ENCODE peak calls at places on chromosomes 13 and 19, in four cellular contexts. J is lower leg skin; B is aorta; G is stimulated activated CD4-positive, alpha-beta T cell treated with anti-CD3 and anti-CD28 coated beads, Interleukin-2, amount 100 ng/mL, for 48 hours. T is an unnamed sample.

GRCh38 chr19:2478756-2479555 is 3.0 kb downstream of the GADD45B start:
- DNase-seq in B (peak; percentile 93), J (peak; percentile 97), G (no peak), T (peak; percentile 88)

GRCh38 chr13:25207291-25207690 is 35.2 kb upstream of the AMER2 start:
- DNase-seq in B (no peak), G (no peak), J (no peak), T (no peak)

GRCh38 chr19:30393729-30394480 is 21.7 kb downstream of the ZNF536 start:
- DNase-seq in J (no peak), B (no peak), G (no peak), T (no peak)

GRCh38 chr13:61700663-61701062 is 285.0 kb upstream of the PCDH20 start:
- DNase-seq in J (no peak), G (no peak), B (no peak), T (no peak)

GRCh38 chr13:76522083-76522755 is 364.0 kb downstream of the KCTD12 start:
- DNase-seq in J (no peak), B (peak; percentile 37), G (no peak), T (no peak)

GRCh38 chr19:39409207-39409885 is 2.7 kb downstream of the ZFP36 start:
- DNase-seq in G (peak; percentile 75), B (peak; percentile 97), J (peak; percentile 98), T (peak; percentile 97)

GRCh38 chr19:3450796-3451411 is 29.4 kb downstream of the SMIM24 start:
- DNase-seq in J (peak; percentile 92), G (no peak), B (peak; percentile 94), T (no peak)

GRCh38 chr13:73938375-73939070 is 195.7 kb downstream of the KLF12 start:
- DNase-seq in J (no peak), G (no peak), B (no peak), T (no peak)

GRCh38 chr19:45667620-45668341 is at the start of gene GIPR:
- DNase-seq in B (peak; percentile 79), G (peak; percentile 68), J (peak; percentile 91), T (peak; percentile 38)

GRCh38 chr19:41367848-41368301 is 3.9 kb upstream of the B9D2 start:
- DNase-seq in J (no peak), B (no peak), G (no peak), T (no peak)

GRCh38 chr13:24161010-24161775 is 673 bp downstream of the SPATA13 start:
- DNase-seq in B (peak; percentile 80), J (peak; percentile 88), G (peak; percentile 34), T (peak; percentile 60)

GRCh38 chr19:12799723-12800343 is 1.8 kb downstream of the PRDX2 start:
- DNase-seq in J (no peak), G (no peak), B (no peak), T (no peak)

GRCh38 chr13:31172535-31172934 is 10.8 kb upstream of the HSPH1 start:
- DNase-seq in G (no peak), B (no peak), J (no peak), T (no peak)

GRCh38 chr19:33809960-33810359 is 13.3 kb downstream of the KCTD15 start:
- DNase-seq in J (no peak), G (no peak), B (peak; percentile 68), T (no peak)

GRCh38 chr19:33687761-33688656 is 66.3 kb downstream of the CHST8 start:
- DNase-seq in J (peak; percentile 50), G (no peak), B (peak; percentile 66), T (peak; percentile 39)

GRCh38 chr19:34306824-34307223 is 52.5 kb downstream of the GARRE1 start:
- DNase-seq in B (no peak), J (no peak), G (no peak), T (no peak)

GRCh38 chr19:1390594-1391423 is 7.1 kb downstream of the NDUFS7 start:
- DNase-seq in B (peak; percentile 74), G (no peak), J (no peak), T (no peak)

GRCh38 chr19:49119411-49120324 is at the start of gene PPFIA3:
- DNase-seq in J (peak; percentile 94), G (no peak), B (peak; percentile 91), T (peak; percentile 72)

GRCh38 chr19:52992109-52993004 is 21.4 kb upstream of the ERVV-1 start:
- DNase-seq in J (peak; percentile 87), B (no peak), G (no peak), T (peak; percentile 20)

GRCh38 chr13:92658293-92658692 is 568.3 kb upstream of the GPC6 start:
- DNase-seq in B (no peak), J (no peak), G (no peak), T (no peak)

GRCh38 chr13:112444001-112444311 is 67.8 kb downstream of the SPACA7 start:
- DNase-seq in J (peak; percentile 87), B (peak; percentile 85), G (peak; percentile 72), T (no peak)

GRCh38 chr13:96020155-96020575 is 33.0 kb downstream of the UGGT2 start:
- DNase-seq in J (no peak), G (no peak), B (no peak), T (no peak)

GRCh38 chr19:12841094-12841493 is 2.8 kb downstream of the MAST1 start:
- DNase-seq in B (no peak), G (no peak), J (no peak), T (no peak)

GRCh38 chr13:99926014-99926731 is 45.4 kb downstream of the ZIC5 start:
- DNase-seq in B (no peak), J (no peak), G (no peak), T (no peak)

GRCh38 chr13:23467048-23467931 is 33.8 kb upstream of the SACS start:
- DNase-seq in B (no peak), J (no peak), G (no peak), T (no peak)

GRCh38 chr13:61905054-61905453 is 489.4 kb upstream of the PCDH20 start:
- DNase-seq in J (no peak), B (no peak), G (no peak), T (no peak)

GRCh38 chr19:40750035-40750284 is 317 bp downstream of the ACTMAP start:
- DNase-seq in J (no peak), G (no peak), B (no peak), T (no peak)

GRCh38 chr13:106049171-106049570 is 486.3 kb downstream of the EFNB2 start:
- DNase-seq in B (no peak), G (no peak), J (no peak), T (no peak)

GRCh38 chr19:1961545-1961878 is 20.5 kb downstream of the CSNK1G2 start:
- DNase-seq in J (no peak), G (no peak), B (no peak), T (no peak)

GRCh38 chr19:16435999-16436650 is 35.6 kb downstream of the EPS15L1 start:
- DNase-seq in J (no peak), G (no peak), B (no peak), T (no peak)

GRCh38 chr13:45055902-45056648 is 64.2 kb upstream of the GTF2F2 start:
- DNase-seq in G (peak; percentile 22), B (no peak), J (no peak), T (peak; percentile 52)

GRCh38 chr13:30033681-30034447 is 183.4 kb upstream of the UBL3 start:
- DNase-seq in B (no peak), G (no peak), J (no peak), T (no peak)